ENCODE peak calls at places on chromosomes 2 and 18, in ten cellular contexts. Z is thoracic aorta; U is left ventricle myocardium inferior; S is CD8-positive, alpha-beta T cell; W is keratinocyte; Y is NB4; D is fibroblast of mammary gland; F is A549; L is psoas muscle; N is right atrium auricular region. B is an unnamed sample.

GRCh38 chr18:50155406-50155805 is 39.5 kb downstream of the MYO5B start:
- DNase-seq in N (no peak), W (no peak), S (no peak), L (no peak), Z (no peak), Y (no peak), D (no peak), U (no peak), F (no peak), B (no peak)

GRCh38 chr18:68779169-68779568 is 18.7 kb upstream of the CCDC102B start:
- DNase-seq in W (no peak), N (no peak), L (no peak), U (no peak), Z (no peak), D (peak; percentile 86), Y (peak; percentile 74), F (no peak), S (no peak), B (peak; percentile 17)

GRCh38 chr2:217510790-217511291 is 492.0 kb downstream of the TNS1 start:
- DNase-seq in N (peak; percentile 67), W (peak; percentile 25), Z (peak; percentile 33), D (peak; percentile 90), S (no peak), L (peak; percentile 22), U (peak; percentile 18), Y (peak; percentile 84), F (peak; percentile 85), B (peak; percentile 85)

GRCh38 chr2:156445311-156446218 is 9.4 kb downstream of the GPD2 start:
- DNase-seq in W (no peak), L (no peak), D (peak; percentile 92), Z (no peak), F (peak; percentile 59), Y (no peak), N (no peak), U (no peak), S (no peak), B (peak; percentile 82)

GRCh38 chr18:69217271-69217670 is 183.4 kb upstream of the DOK6 start:
- DNase-seq in S (no peak), F (no peak), U (no peak), W (no peak), Y (no peak), N (no peak), Z (no peak), D (no peak), L (no peak), B (no peak)

GRCh38 chr18:7476386-7476785 is 90.7 kb upstream of the PTPRM start:
- DNase-seq in F (no peak), W (no peak), L (no peak), Z (no peak), N (no peak), S (no peak), Y (no peak), D (no peak), U (no peak), B (no peak)

GRCh38 chr2:98012561-98012979 is 16.8 kb upstream of the TMEM131 start:
- DNase-seq in W (no peak), L (no peak), F (no peak), U (no peak), D (no peak), N (no peak), S (no peak), Z (no peak), Y (peak; percentile 81), B (no peak)

GRCh38 chr2:212173771-212174510 is 364.7 kb downstream of the ERBB4 start:
- DNase-seq in W (no peak), Y (no peak), U (no peak), S (no peak), Z (no peak), D (no peak), N (no peak), L (no peak), F (no peak), B (no peak)

GRCh38 chr2:23565814-23566213 is 180.8 kb downstream of the KLHL29 start:
- DNase-seq in D (no peak), N (no peak), L (peak; percentile 68), W (no peak), U (peak; percentile 68), S (no peak), Y (no peak), Z (no peak), F (no peak), B (no peak)

GRCh38 chr2:201833796-201834195 is 27.5 kb downstream of the CDK15 start:
- DNase-seq in W (no peak), L (no peak), S (no peak), N (no peak), U (no peak), D (no peak), Y (no peak), F (no peak), Z (no peak), B (peak; percentile 37)

GRCh38 chr2:171553858-171554257 is 31.6 kb downstream of the CYBRD1 start:
- DNase-seq in Z (no peak), S (no peak), L (no peak), F (peak; percentile 96), D (peak; percentile 35), N (no peak), Y (peak; percentile 20), U (no peak), W (no peak), B (peak; percentile 15)

GRCh38 chr2:234957533-234958135 is 5.8 kb downstream of the SH3BP4 start:
- DNase-seq in D (peak; percentile 95), S (no peak), L (no peak), Z (no peak), Y (no peak), U (no peak), N (no peak), W (no peak), F (no peak), B (peak; percentile 84)

GRCh38 chr2:214730248-214730647 is 79.2 kb downstream of the BARD1 start:
- DNase-seq in L (no peak), W (no peak), U (no peak), F (no peak), N (no peak), Y (no peak), Z (no peak), S (no peak), D (no peak), B (no peak)

GRCh38 chr2:3040819-3041218 is 336.8 kb downstream of the EIPR1 start:
- DNase-seq in Z (no peak), U (peak; percentile 34), L (no peak), Y (no peak), D (no peak), W (no peak), S (no peak), N (no peak), F (no peak), B (no peak)

GRCh38 chr2:28581312-28581711 is 85.5 kb downstream of the PLB1 start:
- DNase-seq in W (no peak), S (no peak), Z (no peak), D (no peak), F (no peak), Y (no peak), U (no peak), L (no peak), N (no peak), B (no peak)

GRCh38 chr2:28582152-28582551 is 86.3 kb downstream of the PLB1 start:
- DNase-seq in D (no peak), W (no peak), Z (no peak), N (no peak), F (no peak), U (no peak), Y (no peak), L (no peak), S (no peak), B (no peak)

GRCh38 chr2:28586864-28587263 is 91.0 kb downstream of the PLB1 start:
- DNase-seq in D (no peak), W (no peak), L (no peak), Y (no peak), S (peak; percentile 15), Z (no peak), U (no peak), F (no peak), N (no peak), B (no peak)

GRCh38 chr2:28582595-28582994 is 86.7 kb downstream of the PLB1 start:
- DNase-seq in Z (no peak), N (no peak), W (no peak), F (no peak), S (no peak), D (no peak), Y (no peak), U (no peak), L (no peak), B (no peak)

GRCh38 chr2:28583899-28584553 is 88.2 kb downstream of the PLB1 start:
- DNase-seq in Z (peak; percentile 80), N (peak; percentile 93), U (peak; percentile 82), D (peak; percentile 98), L (peak; percentile 87), Y (peak; percentile 86), F (peak; percentile 94), S (no peak), W (peak; percentile 89), B (peak; percentile 96)
- H3K4me3 ChIP-seq in Z (peak overlapping the region; percentile 22), N (no peak overlapping the region), U (no peak overlapping the region), D (peak overlapping the region; percentile 34), L (peak overlapping the region; percentile 33), Y (no peak overlapping the region), F (peak overlapping the region; percentile 7), S (no peak overlapping the region), W (peak overlapping the region; percentile 73), B (no peak overlapping the region)

DNA sequence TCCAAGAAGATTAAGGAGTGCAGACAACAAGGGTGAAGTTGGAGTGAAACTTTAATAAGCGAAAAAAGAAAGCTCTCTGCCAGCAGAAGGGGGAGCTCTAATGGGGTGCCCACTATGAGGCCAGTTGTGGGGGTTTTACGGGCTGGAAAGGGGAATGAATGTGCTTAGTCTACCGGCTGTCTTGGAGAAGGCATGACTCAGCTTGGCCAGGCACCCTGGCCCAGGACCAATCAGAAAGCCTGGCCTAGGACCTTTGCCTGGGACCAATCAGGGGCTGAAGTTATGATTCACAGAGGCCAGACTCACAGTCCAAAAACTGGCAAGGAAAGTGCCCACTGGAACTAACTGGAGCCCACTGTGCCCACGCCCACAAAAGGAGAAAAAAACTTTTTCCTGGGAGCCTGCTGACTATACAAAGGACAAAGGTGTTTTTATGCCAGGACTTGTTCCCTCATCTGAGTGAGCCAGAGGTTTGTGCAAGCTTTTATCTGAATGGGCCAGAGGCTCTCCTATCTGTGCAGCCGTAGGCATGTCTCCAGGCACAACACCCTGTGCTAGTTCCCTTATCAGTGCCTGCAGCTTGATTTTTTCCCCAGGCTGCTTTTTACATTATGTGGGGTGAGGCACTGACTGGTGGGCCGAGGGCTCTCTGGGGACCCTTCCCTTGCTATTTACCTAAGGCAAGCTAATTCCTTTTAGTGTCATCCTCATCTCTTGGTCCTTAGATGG is 18.6 kb downstream of the CMPK2 start:
- DNase-seq in F (peak; percentile 32), W (no peak), S (no peak), D (peak; percentile 45), U (no peak), Z (no peak), Y (peak; percentile 11), L (no peak), N (no peak), B (no peak)
- TF ChIP-seq CTCF in F (no peak), W (no peak), S (no peak), D (no peak), U (no peak), Z (no peak), Y (no peak), L (no peak), N (no peak), B (no peak)

GRCh38 chr2:180663016-180663471 is 317.4 kb upstream of the UBE2E3 start:
- DNase-seq in Z (no peak), F (no peak), D (peak; percentile 59), N (no peak), S (no peak), U (no peak), W (no peak), Y (no peak), L (no peak), B (peak; percentile 15)
- H3K4me3 ChIP-seq in Z (no peak overlapping the region), F (no peak overlapping the region), D (no peak overlapping the region), N (no peak overlapping the region), S (no peak overlapping the region), U (no peak overlapping the region), W (no peak overlapping the region), Y (no peak overlapping the region), L (no peak overlapping the region), B (no peak overlapping the region)

GRCh38 chr18:4438938-4439337 is 16.2 kb downstream of the DLGAP1 start:
- DNase-seq in Z (no peak), L (no peak), N (no peak), F (no peak), S (no peak), Y (no peak), U (no peak), D (no peak), W (no peak), B (no peak)
- TF ChIP-seq CTCF in Z (no peak), L (no peak), N (no peak), F (no peak), S (no peak), Y (no peak), U (no peak), D (no peak), W (no peak), B (no peak)